ENCODE peak calls at places on chromosomes 4 and X, in four cellular contexts. N is upper lobe of left lung, B is gastrocnemius medialis, S is IMR-90. R is an unnamed sample. For H3K27me3, the result is how much of the 10 kb centered on the place peaks cover.

GRCh38 chr4:31674313-31674947 is 954.3 kb downstream of the PCDH7 start:
- DNase-seq in N (no peak), B (no peak), S (peak), R (no peak)

GRCh38 chrX:18290200-18290599 is 64.3 kb downstream of the SCML2 start:
- DNase-seq in N (no peak), B (no peak), S (no peak), R (no peak)

GRCh38 chr4:47640911-47641310 is 155.8 kb downstream of the ATP10D start:
- DNase-seq in N (no peak), B (no peak), S (peak), R (no peak)

GRCh38 chr4:114015444-114015899 is 36.0 kb upstream of the ARSJ start:
- DNase-seq in N (no peak), B (no peak), S (peak), R (no peak)

GRCh38 chrX:54921427-54922021 is 900 bp downstream of the TRO start:
- DNase-seq in N (peak), B (peak), S (peak), R (peak)

GRCh38 chrX:115330498-115331138 is 41.1 kb downstream of the LUZP4 start:
- DNase-seq in N (no peak), B (peak), S (peak), R (no peak)

GRCh38 chrX:39518451-39519212 is 579.1 kb downstream of the BCOR start:
- DNase-seq in N (peak), B (peak), S (no peak), R (no peak)

GRCh38 chr4:169070071-169070894 is 60.2 kb upstream of the CBR4 start:
- DNase-seq in N (no peak), B (no peak), S (peak), R (no peak)

GRCh38 chrX:108225456-108225730 is 133.8 kb downstream of the ATG4A start:
- DNase-seq in N (no peak), B (no peak), S (no peak), R (no peak)

GRCh38 chrX:136176399-136176825 is 29.1 kb downstream of the FHL1 start:
- DNase-seq in N (no peak), B (peak), S (peak), R (no peak)

GRCh38 chr4:121951570-121952110 is at the start of gene TRPC3:
- DNase-seq in N (peak), B (peak), S (peak), R (no peak)

GRCh38 chr4:146243141-146243882 is 29.0 kb downstream of the REELD1 start:
- DNase-seq in N (peak), B (no peak), S (peak), R (no peak)

GRCh38 chr4:108906866-108907367 is 144.1 kb upstream of the ETNPPL start:
- DNase-seq in N (no peak), B (no peak), S (no peak), R (no peak)

GRCh38 chr4:177051473-177052060 is 258.1 kb upstream of the NEIL3 start:
- DNase-seq in N (no peak), B (no peak), S (peak), R (no peak)

GRCh38 chr4:8550691-8551090 is 29.5 kb upstream of the GPR78 start:
- DNase-seq in N (peak), B (no peak), S (no peak), R (no peak)

GRCh38 chr4:115028682-115029385 is 84.6 kb downstream of the NDST4 start:
- DNase-seq in N (no peak), B (no peak), S (no peak), R (no peak)

GRCh38 chr4:84596826-84597225 is 13.9 kb downstream of the CDS1 start:
- DNase-seq in N (no peak), B (no peak), S (no peak), R (no peak)

GRCh38 chrX:149643496-149643895 is 11.9 kb upstream of the TMEM185A start:
- DNase-seq in N (no peak), B (no peak), S (no peak), R (no peak)
- H3K27ac ChIP-seq in N (no peak), B (no peak), S (no peak), R (no peak)

DNA sequence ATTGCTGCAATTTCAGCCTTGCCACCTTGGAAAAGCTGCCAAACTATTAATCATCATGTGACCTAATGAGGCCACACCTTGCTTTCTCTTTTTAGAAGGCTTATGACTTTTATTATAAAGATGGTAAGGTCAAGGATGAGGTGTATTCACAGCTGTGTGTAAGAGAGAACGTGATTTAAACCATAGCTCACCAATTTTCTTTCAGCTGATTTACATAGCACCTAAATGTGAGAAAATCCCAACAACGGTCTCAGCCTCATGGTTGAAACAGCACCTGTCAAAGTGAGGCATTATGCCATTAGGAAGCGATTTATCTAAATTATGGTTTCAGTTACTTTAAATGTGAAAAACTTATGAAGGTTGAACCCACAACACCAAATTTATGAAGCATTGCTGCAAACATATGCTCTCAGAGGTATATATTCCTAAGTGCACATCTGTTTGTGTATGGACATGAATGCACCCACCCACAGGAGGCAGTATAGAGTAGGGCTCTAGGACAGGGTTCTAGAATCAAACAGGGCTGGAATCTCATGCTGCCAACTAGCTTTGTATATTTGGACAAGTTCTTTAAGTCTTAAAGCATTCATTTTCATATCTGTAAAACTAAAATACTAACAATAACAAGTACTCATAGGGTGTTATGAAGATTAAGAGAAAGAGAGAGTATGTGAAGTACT is 40.7 kb downstream of the ANXA3 start:
- DNase-seq in N (no peak), B (no peak), S (no peak), R (no peak)
- H3K27me3 ChIP-seq in N (under half), B (under half), S (under half), R (under half)

GRCh38 chrX:132171478-132171877 is 43.7 kb upstream of the FRMD7 start:
- DNase-seq in N (no peak), B (no peak), S (peak), R (no peak)

GRCh38 chrX:132169554-132169953 is 41.7 kb upstream of the FRMD7 start:
- DNase-seq in N (no peak), B (no peak), S (no peak), R (no peak)

GRCh38 chrX:132171881-132172280 is 44.1 kb upstream of the FRMD7 start:
- DNase-seq in N (no peak), B (no peak), S (no peak), R (no peak)

GRCh38 chrX:132173647-132174046 is 45.6 kb downstream of the RAP2C start:
- DNase-seq in N (no peak), B (no peak), S (no peak), R (no peak)
- H3K27ac ChIP-seq in N (no peak), B (no peak), S (no peak), R (no peak)

GRCh38 chr4:188780686-188781085 is 641.4 kb downstream of the TRIML1 start:
- DNase-seq in N (no peak), B (no peak), S (no peak), R (no peak)

GRCh38 chr4:188783606-188784157 is 644.4 kb downstream of the TRIML1 start:
- DNase-seq in N (no peak), B (no peak), S (no peak), R (no peak)

GRCh38 chr4:188780028-188780427 is 640.8 kb downstream of the TRIML1 start:
- DNase-seq in N (no peak), B (no peak), S (no peak), R (no peak)

GRCh38 chr4:188781655-188782054 is 642.4 kb downstream of the TRIML1 start:
- DNase-seq in N (no peak), B (no peak), S (peak), R (no peak)

GRCh38 chr4:188783160-188783559 is 643.9 kb downstream of the TRIML1 start:
- DNase-seq in N (no peak), B (no peak), S (peak), R (no peak)
- H3K27me3 ChIP-seq in N (under half), B (under half), S (under half), R (under half)

DNA sequence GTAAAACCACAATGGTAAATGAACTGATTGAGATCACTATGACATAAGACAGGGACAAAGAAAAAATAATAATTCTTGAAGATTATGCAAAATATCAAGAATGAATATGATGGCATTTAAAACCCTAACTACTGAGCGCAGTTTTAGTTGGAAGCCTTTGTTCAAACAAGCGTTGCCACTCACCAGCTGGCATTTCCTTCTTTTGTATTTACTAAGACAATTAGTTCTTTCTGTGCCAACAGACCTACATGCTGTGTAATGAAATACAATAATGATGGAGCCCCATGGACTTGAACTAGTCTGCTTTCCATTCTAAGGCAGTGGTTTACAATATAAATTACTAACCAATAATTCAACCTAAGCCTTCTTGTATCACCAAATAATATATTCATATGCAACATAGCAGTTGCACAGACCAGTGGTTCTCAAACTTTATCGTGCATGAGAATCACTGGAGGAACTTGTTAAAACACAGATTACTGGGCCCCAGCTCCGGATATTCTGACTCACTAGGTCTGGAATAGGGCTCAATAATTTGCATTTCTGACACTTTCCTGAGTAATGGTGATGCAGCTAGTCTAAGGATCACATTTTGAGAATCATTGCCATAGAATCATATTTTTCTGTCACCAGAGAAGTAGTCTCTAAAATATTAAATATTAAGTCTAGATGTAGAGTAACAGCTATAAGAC is 196.4 kb upstream of the MAGEB18 start:
- DNase-seq in N (no peak), B (no peak), S (no peak), R (no peak)
- H3K27ac ChIP-seq in N (no peak), B (no peak), S (no peak), R (no peak)